ENCODE peak calls at places on chromosomes 12 and 14, in seven cellular contexts. One of them, this sample, is unnamed.
A peak's percentile ranks its signal among the peaks of the same experiment; 100 is the strongest.

GRCh38 chr12:89936631-89937030 is 228.0 kb upstream of the ATP2B1 start:
- DNase-seq in mesendoderm: no peak
- DNase-seq in IMR-90: no peak
- DNase-seq in mesenchymal stem cell: no peak
- DNase-seq in H9: no peak
- DNase-seq in H1: no peak
- DNase-seq in trophoblast cell: no peak
- DNase-seq in this sample: no peak

GRCh38 chr12:45354399-45354798 is 138.5 kb downstream of the ANO6 start:
- DNase-seq in mesendoderm: peak; percentile 54
- DNase-seq in IMR-90: no peak
- DNase-seq in mesenchymal stem cell: no peak
- DNase-seq in H9: no peak
- DNase-seq in H1: no peak
- DNase-seq in trophoblast cell: no peak
- DNase-seq in this sample: no peak

GRCh38 chr14:68626386-68626785 is 166.5 kb downstream of the ZFP36L1 start:
- DNase-seq in mesendoderm: no peak
- DNase-seq in IMR-90: no peak
- DNase-seq in mesenchymal stem cell: no peak
- DNase-seq in H9: no peak
- DNase-seq in H1: no peak
- DNase-seq in trophoblast cell: no peak
- DNase-seq in this sample: no peak

GRCh38 chr12:29164477-29165163 is 15.5 kb downstream of the FAR2 start:
- DNase-seq in mesendoderm: peak; percentile 51
- DNase-seq in IMR-90: peak; percentile 62
- DNase-seq in mesenchymal stem cell: peak; percentile 94
- DNase-seq in H9: no peak
- DNase-seq in H1: no peak
- DNase-seq in trophoblast cell: no peak
- DNase-seq in this sample: no peak

GRCh38 chr14:95198320-95198719 is 41.0 kb upstream of the DICER1 start:
- DNase-seq in mesendoderm: no peak
- DNase-seq in IMR-90: no peak
- DNase-seq in mesenchymal stem cell: no peak
- DNase-seq in H9: no peak
- DNase-seq in H1: no peak
- DNase-seq in trophoblast cell: no peak
- DNase-seq in this sample: no peak

GRCh38 chr12:64526859-64527258 is 74.9 kb downstream of the TBK1 start:
- DNase-seq in mesendoderm: no peak
- DNase-seq in IMR-90: no peak
- DNase-seq in mesenchymal stem cell: no peak
- DNase-seq in H9: no peak
- DNase-seq in H1: no peak
- DNase-seq in trophoblast cell: no peak
- DNase-seq in this sample: no peak

GRCh38 chr12:124480469-124481256 is 86.7 kb downstream of the NCOR2 start:
- DNase-seq in mesendoderm: no peak
- DNase-seq in IMR-90: peak; percentile 47
- DNase-seq in mesenchymal stem cell: peak; percentile 87
- DNase-seq in H9: no peak
- DNase-seq in H1: no peak
- DNase-seq in trophoblast cell: peak; percentile 96
- DNase-seq in this sample: no peak

GRCh38 chr12:57134949-57135348 is 6.7 kb downstream of the LRP1 start:
- DNase-seq in mesendoderm: no peak
- DNase-seq in IMR-90: no peak
- DNase-seq in mesenchymal stem cell: peak; percentile 32
- DNase-seq in H9: no peak
- DNase-seq in H1: no peak
- DNase-seq in trophoblast cell: no peak
- DNase-seq in this sample: no peak

GRCh38 chr14:24909523-24910302 is 140.2 kb downstream of the STXBP6 start:
- DNase-seq in mesendoderm: no peak
- DNase-seq in IMR-90: no peak
- DNase-seq in mesenchymal stem cell: no peak
- DNase-seq in H9: no peak
- DNase-seq in H1: no peak
- DNase-seq in trophoblast cell: no peak
- DNase-seq in this sample: no peak

GRCh38 chr12:53071591-53072551 is 7.3 kb downstream of the SPRYD3 start:
- DNase-seq in mesendoderm: peak; percentile 65
- DNase-seq in IMR-90: peak; percentile 33
- DNase-seq in mesenchymal stem cell: no peak
- DNase-seq in H9: peak; percentile 34
- DNase-seq in H1: no peak
- DNase-seq in trophoblast cell: no peak
- DNase-seq in this sample: no peak

GRCh38 chr14:48384786-48385185 is 709.4 kb upstream of the MDGA2 start:
- DNase-seq in mesendoderm: no peak
- DNase-seq in IMR-90: no peak
- DNase-seq in mesenchymal stem cell: no peak
- DNase-seq in H9: no peak
- DNase-seq in H1: no peak
- DNase-seq in trophoblast cell: no peak
- DNase-seq in this sample: no peak
- H2BK5ac ChIP-seq in mesendoderm: no peak overlapping the region
- H2BK5ac ChIP-seq in IMR-90: no peak overlapping the region
- H2BK5ac ChIP-seq in mesenchymal stem cell: no peak overlapping the region
- H2BK5ac ChIP-seq in H9: no peak overlapping the region
- H2BK5ac ChIP-seq in H1: no peak overlapping the region
- H2BK5ac ChIP-seq in trophoblast cell: no peak overlapping the region
- H2BK5ac ChIP-seq in this sample: no peak overlapping the region

GRCh38 chr12:130873106-130873795 is 1.4 kb downstream of the RAN start:
- DNase-seq in mesendoderm: no peak
- DNase-seq in IMR-90: no peak
- DNase-seq in mesenchymal stem cell: no peak
- DNase-seq in H9: no peak
- DNase-seq in H1: no peak
- DNase-seq in trophoblast cell: no peak
- DNase-seq in this sample: no peak
- H3K4me1 ChIP-seq in mesendoderm: peaks cover 3% of the 10 kb centered on the region
- H3K4me1 ChIP-seq in IMR-90: no peaks in the 10 kb centered on the region
- H3K4me1 ChIP-seq in mesenchymal stem cell: peaks cover 11% of the 10 kb centered on the region
- H3K4me1 ChIP-seq in H9: peaks cover 2% of the 10 kb centered on the region
- H3K4me1 ChIP-seq in H1: peaks cover 3% of the 10 kb centered on the region
- H3K4me1 ChIP-seq in trophoblast cell: peaks cover 7% of the 10 kb centered on the region
- H3K4me1 ChIP-seq in this sample: peaks cover 3% of the 10 kb centered on the region

DNA sequence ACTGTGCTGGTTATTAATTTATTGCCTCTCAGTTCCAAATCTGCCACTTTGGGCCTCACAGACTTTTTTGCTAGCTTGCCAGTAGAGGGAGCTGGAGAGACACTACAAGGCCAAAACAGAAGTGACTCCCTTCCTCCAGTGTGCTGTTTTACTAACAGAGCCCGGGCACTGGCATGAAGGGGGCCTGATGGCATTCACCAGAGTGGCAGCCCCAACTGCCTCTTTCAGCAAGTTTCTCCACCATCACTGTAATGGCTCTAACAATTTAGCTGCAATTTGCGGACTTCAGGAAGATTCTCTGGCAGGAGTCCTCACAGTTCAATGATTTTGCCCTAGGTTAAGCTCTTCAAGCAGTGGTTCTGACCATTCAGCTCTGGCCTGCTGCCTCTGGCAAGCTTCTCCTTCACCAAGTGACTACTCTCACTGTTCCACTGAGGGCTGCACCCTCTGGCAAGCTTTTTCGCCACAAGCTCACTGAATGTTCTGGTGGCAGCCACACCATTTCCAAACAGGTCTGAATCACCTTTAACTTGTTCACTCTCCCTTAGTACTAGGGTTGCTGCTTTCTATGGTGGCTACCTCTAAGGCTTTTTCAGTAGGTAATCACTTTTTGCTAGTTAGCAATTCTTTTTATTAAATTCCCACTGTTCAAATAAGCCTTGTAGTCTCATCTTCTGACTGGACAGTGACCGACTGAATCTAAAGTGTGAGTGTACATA is 104.9 kb downstream of the ZC3H14 start:
- DNase-seq in mesendoderm: peak; percentile 82
- DNase-seq in IMR-90: peak; percentile 83
- DNase-seq in mesenchymal stem cell: peak; percentile 78
- DNase-seq in H9: peak; percentile 60
- DNase-seq in H1: no peak
- DNase-seq in trophoblast cell: peak; percentile 20
- DNase-seq in this sample: peak; percentile 72
- H3K27ac ChIP-seq in mesendoderm: no peak overlapping the region
- H3K27ac ChIP-seq in IMR-90: no peak overlapping the region
- H3K27ac ChIP-seq in mesenchymal stem cell: no peak overlapping the region
- H3K27ac ChIP-seq in H9: no peak overlapping the region
- H3K27ac ChIP-seq in H1: no peak overlapping the region
- H3K27ac ChIP-seq in trophoblast cell: no peak overlapping the region
- H3K27ac ChIP-seq in this sample: no peak overlapping the region

GRCh38 chr12:76195920-76196319 is 111.4 kb upstream of the NAP1L1 start:
- DNase-seq in mesendoderm: no peak
- DNase-seq in IMR-90: no peak
- DNase-seq in mesenchymal stem cell: no peak
- DNase-seq in H9: no peak
- DNase-seq in H1: no peak
- DNase-seq in trophoblast cell: no peak
- DNase-seq in this sample: no peak
- H2BK5ac ChIP-seq in mesendoderm: no peak overlapping the region
- H2BK5ac ChIP-seq in IMR-90: no peak overlapping the region
- H2BK5ac ChIP-seq in mesenchymal stem cell: no peak overlapping the region
- H2BK5ac ChIP-seq in H9: no peak overlapping the region
- H2BK5ac ChIP-seq in H1: no peak overlapping the region
- H2BK5ac ChIP-seq in trophoblast cell: no peak overlapping the region
- H2BK5ac ChIP-seq in this sample: no peak overlapping the region

GRCh38 chr12:116216022-116216756 is 61.3 kb downstream of the MED13L start:
- DNase-seq in mesendoderm: no peak
- DNase-seq in IMR-90: no peak
- DNase-seq in mesenchymal stem cell: no peak
- DNase-seq in H9: no peak
- DNase-seq in H1: no peak
- DNase-seq in trophoblast cell: no peak
- DNase-seq in this sample: no peak
- H3K4me1 ChIP-seq in mesendoderm: no peaks in the 10 kb centered on the region
- H3K4me1 ChIP-seq in IMR-90: no peaks in the 10 kb centered on the region
- H3K4me1 ChIP-seq in mesenchymal stem cell: no peaks in the 10 kb centered on the region
- H3K4me1 ChIP-seq in H9: peaks cover 2% of the 10 kb centered on the region
- H3K4me1 ChIP-seq in H1: peaks cover 2% of the 10 kb centered on the region
- H3K4me1 ChIP-seq in trophoblast cell: no peaks in the 10 kb centered on the region
- H3K4me1 ChIP-seq in this sample: peaks cover 3% of the 10 kb centered on the region